ENCODE peak calls at places on chromosomes 16 and 17, in seven cellular contexts. One of them, this sample, is unnamed.

GRCh38 chr17:2347805-2348685 is 10.7 kb downstream of the SGSM2 start:
- DNase-seq in A549: peak
- DNase-seq in GM23338: peak
- DNase-seq in HCT116: no peak
- DNase-seq in SK-N-SH: no peak
- DNase-seq in GM12878: no peak
- DNase-seq in K562: no peak
- DNase-seq in this sample: no peak

GRCh38 chr16:14486520-14487303 is 143.3 kb downstream of the PARN start:
- DNase-seq in A549: peak
- DNase-seq in GM23338: peak
- DNase-seq in HCT116: peak
- DNase-seq in SK-N-SH: peak
- DNase-seq in GM12878: no peak
- DNase-seq in K562: peak
- DNase-seq in this sample: peak

GRCh38 chr16:50632927-50633800 is 47.9 kb downstream of the SNX20 start:
- DNase-seq in A549: no peak
- DNase-seq in GM23338: no peak
- DNase-seq in HCT116: no peak
- DNase-seq in SK-N-SH: no peak
- DNase-seq in GM12878: no peak
- DNase-seq in K562: no peak
- DNase-seq in this sample: no peak

GRCh38 chr17:49861150-49861884 is 13.4 kb upstream of the TAC4 start:
- DNase-seq in A549: peak
- DNase-seq in GM23338: peak
- DNase-seq in HCT116: no peak
- DNase-seq in SK-N-SH: peak
- DNase-seq in GM12878: no peak
- DNase-seq in K562: peak
- DNase-seq in this sample: peak

GRCh38 chr16:8872967-8873865 is 4.4 kb upstream of the CARHSP1 start:
- DNase-seq in A549: no peak
- DNase-seq in GM23338: no peak
- DNase-seq in HCT116: no peak
- DNase-seq in SK-N-SH: no peak
- DNase-seq in GM12878: no peak
- DNase-seq in K562: no peak
- DNase-seq in this sample: no peak

GRCh38 chr16:10940501-10941079 is 1.7 kb downstream of the DEXI start:
- DNase-seq in A549: no peak
- DNase-seq in GM23338: no peak
- DNase-seq in HCT116: no peak
- DNase-seq in SK-N-SH: no peak
- DNase-seq in GM12878: no peak
- DNase-seq in K562: no peak
- DNase-seq in this sample: no peak

GRCh38 chr16:8167436-8167835 is 422.9 kb downstream of the TMEM114 start:
- DNase-seq in A549: no peak
- DNase-seq in GM23338: no peak
- DNase-seq in HCT116: no peak
- DNase-seq in SK-N-SH: no peak
- DNase-seq in GM12878: no peak
- DNase-seq in K562: no peak
- DNase-seq in this sample: no peak

GRCh38 chr17:2398655-2399571 is 1.9 kb downstream of the MNT start:
- DNase-seq in A549: peak
- DNase-seq in GM23338: peak
- DNase-seq in HCT116: no peak
- DNase-seq in SK-N-SH: peak
- DNase-seq in GM12878: no peak
- DNase-seq in K562: peak
- DNase-seq in this sample: peak

GRCh38 chr17:57762375-57762916 is 17.3 kb upstream of the CCDC182 start:
- DNase-seq in A549: no peak
- DNase-seq in GM23338: peak
- DNase-seq in HCT116: no peak
- DNase-seq in SK-N-SH: peak
- DNase-seq in GM12878: no peak
- DNase-seq in K562: no peak
- DNase-seq in this sample: no peak

GRCh38 chr17:42399948-42400843 is 12.0 kb upstream of the STAT3 start:
- DNase-seq in A549: no peak
- DNase-seq in GM23338: peak
- DNase-seq in HCT116: no peak
- DNase-seq in SK-N-SH: no peak
- DNase-seq in GM12878: no peak
- DNase-seq in K562: no peak
- DNase-seq in this sample: no peak

GRCh38 chr17:43169561-43170139 is 1.4 kb upstream of the NBR1 start:
- DNase-seq in A549: peak
- DNase-seq in GM23338: peak
- DNase-seq in HCT116: no peak
- DNase-seq in SK-N-SH: peak
- DNase-seq in GM12878: no peak
- DNase-seq in K562: peak
- DNase-seq in this sample: peak

GRCh38 chr16:1674751-1675664 is 3.1 kb upstream of the JPT2 start:
- DNase-seq in A549: no peak
- DNase-seq in GM23338: no peak
- DNase-seq in HCT116: no peak
- DNase-seq in SK-N-SH: no peak
- DNase-seq in GM12878: no peak
- DNase-seq in K562: no peak
- DNase-seq in this sample: no peak
- TF ChIP-seq REST in A549: no peak
- TF ChIP-seq REST in GM23338: no peak
- TF ChIP-seq REST in HCT116: no peak
- TF ChIP-seq REST in SK-N-SH: no peak
- TF ChIP-seq REST in GM12878: no peak
- TF ChIP-seq REST in K562: no peak
- TF ChIP-seq REST in this sample: no peak

GRCh38 chr17:39014044-39014794 is 47.0 kb upstream of the FBXO47 start:
- DNase-seq in A549: peak
- DNase-seq in GM23338: no peak
- DNase-seq in HCT116: no peak
- DNase-seq in SK-N-SH: no peak
- DNase-seq in GM12878: no peak
- DNase-seq in K562: peak
- DNase-seq in this sample: no peak
- TF ChIP-seq REST in A549: no peak
- TF ChIP-seq REST in GM23338: no peak
- TF ChIP-seq REST in HCT116: no peak
- TF ChIP-seq REST in SK-N-SH: no peak
- TF ChIP-seq REST in GM12878: no peak
- TF ChIP-seq REST in K562: peak
- TF ChIP-seq REST in this sample: no peak

DNA sequence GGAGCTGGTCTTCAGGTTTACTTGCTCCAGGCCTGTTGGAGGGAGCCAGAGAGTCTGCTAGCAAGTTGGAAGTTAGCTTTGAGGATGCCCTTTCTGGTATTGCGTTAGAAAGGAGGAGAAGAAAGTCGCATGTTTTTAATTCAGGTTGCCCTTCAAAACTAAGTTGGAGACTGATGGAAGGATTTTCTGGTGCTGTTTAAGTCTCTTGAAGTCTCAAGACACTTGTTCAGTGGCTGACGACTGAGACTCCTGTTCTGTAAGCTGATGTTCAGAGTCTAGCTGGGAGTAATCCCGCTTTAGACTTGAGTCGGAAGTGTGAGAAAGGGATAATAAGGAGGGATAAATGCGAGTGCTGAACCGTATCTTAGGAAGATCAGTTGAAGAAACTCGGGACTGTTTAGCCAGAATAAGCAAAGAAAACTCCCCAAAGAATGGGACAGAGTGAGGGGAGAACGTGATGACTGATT is 740 bp downstream of the AATF start:
- DNase-seq in A549: no peak
- DNase-seq in GM23338: no peak
- DNase-seq in HCT116: no peak
- DNase-seq in SK-N-SH: no peak
- DNase-seq in GM12878: no peak
- DNase-seq in K562: no peak
- DNase-seq in this sample: no peak
- TF ChIP-seq REST in A549: no peak
- TF ChIP-seq REST in GM23338: no peak
- TF ChIP-seq REST in HCT116: no peak
- TF ChIP-seq REST in SK-N-SH: no peak
- TF ChIP-seq REST in GM12878: no peak
- TF ChIP-seq REST in K562: no peak
- TF ChIP-seq REST in this sample: no peak

GRCh38 chr17:16912021-16912962 is 59.6 kb downstream of the TNFRSF13B start:
- DNase-seq in A549: no peak
- DNase-seq in GM23338: no peak
- DNase-seq in HCT116: no peak
- DNase-seq in SK-N-SH: no peak
- DNase-seq in GM12878: no peak
- DNase-seq in K562: no peak
- DNase-seq in this sample: no peak
- TF ChIP-seq REST in A549: no peak
- TF ChIP-seq REST in GM23338: no peak
- TF ChIP-seq REST in HCT116: no peak
- TF ChIP-seq REST in SK-N-SH: no peak
- TF ChIP-seq REST in GM12878: no peak
- TF ChIP-seq REST in K562: no peak
- TF ChIP-seq REST in this sample: no peak

GRCh38 chr16:89369266-89369895 is 121.0 kb downstream of the ANKRD11 start:
- DNase-seq in A549: no peak
- DNase-seq in GM23338: no peak
- DNase-seq in HCT116: no peak
- DNase-seq in SK-N-SH: no peak
- DNase-seq in GM12878: no peak
- DNase-seq in K562: peak
- DNase-seq in this sample: no peak
- TF ChIP-seq REST in A549: no peak
- TF ChIP-seq REST in GM23338: no peak
- TF ChIP-seq REST in HCT116: no peak
- TF ChIP-seq REST in SK-N-SH: no peak
- TF ChIP-seq REST in GM12878: no peak
- TF ChIP-seq REST in K562: no peak
- TF ChIP-seq REST in this sample: no peak

DNA sequence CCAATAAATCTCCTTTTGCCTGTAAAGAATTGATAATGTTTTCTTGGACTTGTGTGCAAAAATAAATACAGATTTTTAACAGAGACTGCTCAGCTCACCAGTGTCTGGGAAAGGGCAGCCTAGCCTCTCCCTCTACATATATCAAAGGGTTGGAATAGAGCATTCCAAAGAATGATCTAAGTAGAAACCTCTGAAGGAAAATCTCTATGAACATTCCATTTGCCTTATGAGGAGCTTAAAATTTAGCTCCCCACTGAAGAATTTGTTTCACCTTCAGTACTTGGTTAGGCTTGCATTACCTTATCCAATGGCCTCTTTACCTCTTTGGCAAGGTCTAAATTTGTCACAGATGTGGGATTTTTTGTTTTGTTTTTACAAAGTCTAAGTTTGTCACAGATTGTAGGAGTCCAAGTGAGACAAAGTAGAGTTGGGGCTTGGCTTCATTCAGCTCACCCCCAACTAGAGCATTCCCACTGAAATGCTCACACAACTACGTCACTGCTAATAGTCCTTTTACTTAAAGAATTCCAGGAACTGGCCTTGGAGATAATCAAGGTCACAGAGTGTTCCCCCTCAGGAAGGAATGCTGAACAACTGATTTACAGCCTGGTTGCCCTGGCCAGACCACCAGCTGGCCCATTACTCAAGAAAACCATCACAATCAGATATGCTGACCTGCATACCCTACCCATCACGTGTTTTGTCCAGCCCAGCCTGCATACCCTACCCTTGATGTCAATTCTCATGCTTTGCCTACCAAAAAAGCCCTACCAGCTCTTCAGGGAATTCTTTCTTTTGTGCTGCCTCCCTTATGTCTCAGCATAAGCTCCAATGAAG is 26.6 kb upstream of the PPM1D start:
- DNase-seq in A549: no peak
- DNase-seq in GM23338: peak
- DNase-seq in HCT116: no peak
- DNase-seq in SK-N-SH: no peak
- DNase-seq in GM12878: no peak
- DNase-seq in K562: no peak
- DNase-seq in this sample: no peak
- TF ChIP-seq REST in A549: no peak
- TF ChIP-seq REST in GM23338: no peak
- TF ChIP-seq REST in HCT116: no peak
- TF ChIP-seq REST in SK-N-SH: peak
- TF ChIP-seq REST in GM12878: no peak
- TF ChIP-seq REST in K562: no peak
- TF ChIP-seq REST in this sample: no peak

GRCh38 chr17:45814622-45815606 is 29.8 kb upstream of the SPPL2C start:
- DNase-seq in A549: no peak
- DNase-seq in GM23338: no peak
- DNase-seq in HCT116: no peak
- DNase-seq in SK-N-SH: no peak
- DNase-seq in GM12878: no peak
- DNase-seq in K562: no peak
- DNase-seq in this sample: no peak
- TF ChIP-seq REST in A549: no peak
- TF ChIP-seq REST in GM23338: no peak
- TF ChIP-seq REST in HCT116: no peak
- TF ChIP-seq REST in SK-N-SH: no peak
- TF ChIP-seq REST in GM12878: no peak
- TF ChIP-seq REST in K562: no peak
- TF ChIP-seq REST in this sample: no peak

DNA sequence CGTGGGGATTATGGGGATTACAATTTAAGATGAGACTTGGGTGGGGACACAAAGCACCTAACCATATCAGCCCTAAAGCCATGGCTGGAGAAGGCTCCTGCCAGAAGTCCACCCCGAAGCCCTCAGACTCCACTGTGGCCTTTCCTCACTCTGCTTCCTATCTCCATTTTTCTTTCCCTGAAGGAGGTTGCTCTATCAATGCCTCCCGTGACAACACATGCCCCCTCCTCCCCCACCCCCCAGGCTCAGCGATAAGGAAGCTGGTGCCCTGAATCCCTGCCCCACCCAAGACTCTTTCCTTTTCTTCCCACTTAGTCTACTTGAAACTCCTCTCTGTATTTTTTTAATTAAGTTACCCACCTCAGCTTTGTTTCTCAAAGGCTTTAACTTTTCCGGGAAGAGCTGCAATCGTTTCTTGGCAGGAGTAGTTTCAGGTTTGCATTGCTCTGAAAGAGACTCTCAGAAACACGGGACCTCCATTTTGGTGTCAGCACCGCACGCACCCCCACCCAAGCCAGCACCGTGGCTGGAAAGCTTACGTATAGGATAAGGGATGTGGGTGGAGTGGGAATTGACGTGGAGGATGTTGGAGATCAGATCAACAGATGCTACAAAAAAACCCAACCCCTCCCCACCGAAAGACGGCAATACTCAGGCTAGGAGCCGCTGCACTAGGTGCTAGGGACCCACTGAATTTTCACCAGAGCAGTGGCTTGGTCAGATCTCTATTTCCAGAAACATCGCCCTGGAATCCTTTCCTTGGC is 15.2 kb upstream of the CA4 start:
- DNase-seq in A549: no peak
- DNase-seq in GM23338: no peak
- DNase-seq in HCT116: no peak
- DNase-seq in SK-N-SH: peak
- DNase-seq in GM12878: no peak
- DNase-seq in K562: peak
- DNase-seq in this sample: no peak
- TF ChIP-seq REST in A549: no peak
- TF ChIP-seq REST in GM23338: no peak
- TF ChIP-seq REST in HCT116: no peak
- TF ChIP-seq REST in SK-N-SH: no peak
- TF ChIP-seq REST in GM12878: no peak
- TF ChIP-seq REST in K562: no peak
- TF ChIP-seq REST in this sample: no peak

This sample was measured in HL-60.